ENCODE peak calls at places on chromosomes 6 and 20, in seven cellular contexts. I is A549, B is astrocyte of the spinal cord, J is tibial nerve, M is WERI-Rb-1, U is GM12865, D is retinal pigment epithelial cell. A is an unnamed sample.
A peak's percentile ranks its signal among the peaks of the same experiment; 100 is the strongest.

GRCh38 chr6:156406099-156406498 is 371.1 kb upstream of the ARID1B start:
- DNase-seq in I (no peak), B (no peak), J (no peak), M (no peak), U (no peak), D (no peak), A (no peak)

GRCh38 chr6:87364602-87365252 is 20.1 kb downstream of the C6orf163 start:
- DNase-seq in I (no peak), B (no peak), J (no peak), M (no peak), U (no peak), D (no peak), A (no peak)

GRCh38 chr20:15905661-15906060 is 667.6 kb downstream of the KIF16B start:
- DNase-seq in I (no peak), B (no peak), J (no peak), M (no peak), U (no peak), D (no peak), A (no peak)

GRCh38 chr6:82959385-82959941 is 106.2 kb downstream of the UBE3D start:
- DNase-seq in I (no peak), B (peak; percentile 78), J (no peak), M (no peak), U (no peak), D (peak; percentile 65), A (no peak)

GRCh38 chr6:34148864-34149810 is 3.2 kb upstream of the GRM4 start:
- DNase-seq in I (no peak), B (no peak), J (no peak), M (peak; percentile 13), U (peak; percentile 60), D (no peak), A (no peak)

GRCh38 chr6:37324131-37325033 is 29.4 kb upstream of the RNF8 start:
- DNase-seq in I (no peak), B (peak; percentile 29), J (no peak), M (no peak), U (no peak), D (no peak), A (no peak)

GRCh38 chr20:49712918-49713778 is 530 bp downstream of the B4GALT5 start:
- DNase-seq in I (no peak), B (no peak), J (no peak), M (peak; percentile 41), U (peak; percentile 62), D (no peak), A (no peak)

GRCh38 chr20:49572857-49573256 is 4.9 kb upstream of the PTGIS start:
- DNase-seq in I (no peak), B (no peak), J (no peak), M (no peak), U (no peak), D (no peak), A (no peak)

GRCh38 chr6:124963416-124964083 is 1.3 kb downstream of the RNF217 start:
- DNase-seq in I (peak; percentile 22), B (peak; percentile 63), J (no peak), M (no peak), U (no peak), D (no peak), A (peak; percentile 47)

GRCh38 chr20:9079038-9079731 is 10.3 kb downstream of the PLCB4 start:
- DNase-seq in I (no peak), B (no peak), J (no peak), M (peak; percentile 9), U (no peak), D (no peak), A (no peak)

GRCh38 chr20:35523298-35523888 is 6.1 kb downstream of the C20orf173 start:
- DNase-seq in I (peak; percentile 23), B (no peak), J (no peak), M (peak; percentile 24), U (peak; percentile 21), D (no peak), A (no peak)

GRCh38 chr20:44738779-44739477 is 6.7 kb upstream of the KCNK15 start:
- DNase-seq in I (peak; percentile 94), B (peak; percentile 56), J (no peak), M (peak; percentile 86), U (peak; percentile 75), D (no peak), A (no peak)
- H3K4me3 ChIP-seq in I (no peak overlapping the region), B (no peak overlapping the region), J (no peak overlapping the region), M (peak overlapping the region; percentile 16), U (no peak overlapping the region), D (no peak overlapping the region), A (no peak overlapping the region)

GRCh38 chr6:16128759-16129622 is at the start of gene MYLIP:
- DNase-seq in I (peak; percentile 90), B (peak; percentile 92), J (peak; percentile 96), M (peak; percentile 100), U (peak; percentile 98), D (peak; percentile 77), A (no peak)
- TF ChIP-seq CTCF in I (peak; percentile 59), B (peak; percentile 51), J (peak; percentile 84), M (peak; percentile 97), U (peak; percentile 70), D (peak; percentile 73), A (peak; percentile 68)

GRCh38 chr6:41784581-41785171 is 2.8 kb upstream of the TOMM6 start:
- DNase-seq in I (no peak), B (no peak), J (no peak), M (no peak), U (no peak), D (no peak), A (no peak)
- H3K4me3 ChIP-seq in I (no peak overlapping the region), B (no peak overlapping the region), J (no peak overlapping the region), M (no peak overlapping the region), U (no peak overlapping the region), D (no peak overlapping the region), A (no peak overlapping the region)

GRCh38 chr6:157708239-157708638 is 114.8 kb upstream of the SNX9 start:
- DNase-seq in I (no peak), B (no peak), J (no peak), M (no peak), U (no peak), D (no peak), A (no peak)
- TF ChIP-seq CTCF in I (no peak), B (no peak), J (no peak), M (no peak), U (no peak), D (no peak), A (no peak)

DNA sequence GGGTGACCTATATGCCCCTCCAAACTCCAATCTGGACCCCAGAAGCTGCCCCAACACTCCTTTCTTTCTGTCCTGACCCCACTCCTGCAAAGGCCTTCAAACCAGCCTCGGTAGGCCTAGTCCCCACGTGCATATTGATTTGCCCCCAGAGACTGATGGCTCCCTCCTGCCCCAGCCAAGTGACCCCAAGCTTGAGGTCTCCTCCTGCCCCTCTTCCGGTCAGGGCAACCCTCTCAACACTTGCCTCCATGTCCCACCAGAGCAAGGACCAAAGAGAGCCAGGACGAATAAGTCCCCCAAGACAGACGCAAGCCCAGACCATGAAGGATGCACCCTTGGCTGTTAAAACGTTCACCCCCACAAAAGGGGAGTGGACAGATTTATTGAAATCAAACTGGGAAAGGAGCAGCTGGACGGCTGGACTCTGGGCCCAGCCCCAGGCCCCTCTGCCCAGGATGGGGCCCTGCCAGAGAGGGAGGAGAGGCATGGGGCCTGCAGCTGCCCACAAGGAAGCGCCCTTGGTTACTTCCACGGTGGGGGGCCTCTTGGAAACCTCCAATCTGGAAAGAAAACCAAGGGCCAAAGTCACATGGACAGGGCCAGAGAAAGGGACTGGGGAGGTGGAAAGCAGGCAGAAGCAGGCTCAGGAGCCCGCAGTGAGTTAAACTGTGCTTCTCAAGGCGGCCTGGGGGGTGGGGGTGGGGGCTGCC is 2.4 kb upstream of the SPEF1 start:
- DNase-seq in I (no peak), B (no peak), J (no peak), M (no peak), U (no peak), D (no peak), A (no peak)
- H3K4me3 ChIP-seq in I (no peak overlapping the region), B (no peak overlapping the region), J (no peak overlapping the region), M (no peak overlapping the region), U (no peak overlapping the region), D (no peak overlapping the region), A (no peak overlapping the region)